ENCODE peak calls at places on chromosomes 16 and 17, in nine cellular contexts. B is tibial nerve, Y is cardiac fibroblast, X is IMR-90, S is heart right ventricle, A is lung, V is AG10803, M is BJ, Z is fibroblast of lung. J is an unnamed sample.

GRCh38 chr17:76844846-76845245 is 23.4 kb upstream of the MGAT5B start:
- DNase-seq in B (no peak), Y (peak), X (no peak), S (no peak), A (no peak), V (no peak), M (no peak), Z (no peak), J (no peak)

GRCh38 chr17:6487243-6488007 is 43.2 kb downstream of the PIMREG start:
- DNase-seq in B (no peak), Y (peak), X (no peak), S (no peak), A (no peak), V (no peak), M (no peak), Z (no peak), J (no peak)

GRCh38 chr17:3590768-3591167 is 18.4 kb downstream of the TRPV1 start:
- DNase-seq in B (no peak), Y (no peak), X (no peak), S (no peak), A (no peak), V (no peak), M (no peak), Z (no peak), J (no peak)

GRCh38 chr16:65967376-65967775 is 399.1 kb upstream of the CDH5 start:
- DNase-seq in B (no peak), Y (no peak), X (peak), S (no peak), A (no peak), V (peak), M (peak), Z (peak), J (no peak)

GRCh38 chr17:82013341-82013740 is 9.3 kb downstream of the CENPX start:
- DNase-seq in B (no peak), Y (no peak), X (peak), S (peak), A (no peak), V (no peak), M (no peak), Z (no peak), J (peak)

GRCh38 chr16:86196687-86197391 is 297.9 kb downstream of the IRF8 start:
- DNase-seq in B (no peak), Y (no peak), X (no peak), S (no peak), A (no peak), V (no peak), M (no peak), Z (no peak), J (no peak)

GRCh38 chr17:10683853-10684252 is 13.5 kb downstream of the SCO1 start:
- DNase-seq in B (no peak), Y (peak), X (peak), S (no peak), A (no peak), V (peak), M (no peak), Z (peak), J (peak)

GRCh38 chr16:67199011-67199807 is at the start of gene ELMO3:
- DNase-seq in B (no peak), Y (no peak), X (no peak), S (no peak), A (peak), V (no peak), M (no peak), Z (no peak), J (peak)

GRCh38 chr16:8572919-8573724 is 17.2 kb downstream of the TMEM114 start:
- DNase-seq in B (no peak), Y (peak), X (peak), S (no peak), A (no peak), V (peak), M (no peak), Z (peak), J (peak)

GRCh38 chr16:66081967-66082366 is 284.5 kb upstream of the CDH5 start:
- DNase-seq in B (no peak), Y (peak), X (peak), S (no peak), A (no peak), V (peak), M (peak), Z (peak), J (peak)

GRCh38 chr16:58057784-58058183 is 32.2 kb downstream of the MMP15 start:
- DNase-seq in B (no peak), Y (no peak), X (no peak), S (no peak), A (no peak), V (no peak), M (no peak), Z (no peak), J (no peak)

GRCh38 chr16:86910146-86910805 is 331.9 kb downstream of the FOXL1 start:
- DNase-seq in B (no peak), Y (no peak), X (no peak), S (no peak), A (no peak), V (no peak), M (no peak), Z (no peak), J (no peak)

GRCh38 chr16:85591381-85591780 is 21.7 kb upstream of the GSE1 start:
- DNase-seq in B (no peak), Y (no peak), X (no peak), S (no peak), A (no peak), V (no peak), M (no peak), Z (no peak), J (no peak)

GRCh38 chr17:3693829-3694231 is 2.1 kb downstream of the P2RX5 start:
- DNase-seq in B (no peak), Y (no peak), X (no peak), S (no peak), A (no peak), V (no peak), M (no peak), Z (no peak), J (no peak)

GRCh38 chr17:79191270-79191934 is 116.8 kb downstream of the ENGASE start:
- DNase-seq in B (no peak), Y (no peak), X (no peak), S (no peak), A (no peak), V (no peak), M (no peak), Z (no peak), J (no peak)

GRCh38 chr16:78599271-78599670 is 499.8 kb downstream of the WWOX start:
- DNase-seq in B (no peak), Y (no peak), X (no peak), S (no peak), A (no peak), V (no peak), M (no peak), Z (no peak), J (no peak)

GRCh38 chr17:78173025-78173715 is 4.8 kb downstream of the SYNGR2 start:
- DNase-seq in B (no peak), Y (no peak), X (no peak), S (peak), A (no peak), V (no peak), M (no peak), Z (no peak), J (no peak)

GRCh38 chr16:74325331-74325730 is 28.7 kb downstream of the PSMD7 start:
- DNase-seq in B (no peak), Y (no peak), X (no peak), S (no peak), A (no peak), V (no peak), M (no peak), Z (no peak), J (no peak)

GRCh38 chr17:29194669-29195068 is 14.5 kb upstream of the MYO18A start:
- DNase-seq in B (no peak), Y (no peak), X (no peak), S (no peak), A (no peak), V (no peak), M (no peak), Z (no peak), J (no peak)
- TF ChIP-seq CTCF in B (no peak), Y (no peak), X (no peak), S (no peak), A (no peak), V (no peak), M (no peak), Z (no peak), J (no peak)

GRCh38 chr17:40309938-40310510 is 1.0 kb downstream of the RARA start:
- DNase-seq in B (peak), Y (no peak), X (no peak), S (no peak), A (no peak), V (no peak), M (no peak), Z (no peak), J (no peak)
- H3K4me3 ChIP-seq in B (no peak), Y (no peak), X (no peak), S (peak), A (no peak), V (peak), M (no peak), Z (no peak), J (peak)

DNA sequence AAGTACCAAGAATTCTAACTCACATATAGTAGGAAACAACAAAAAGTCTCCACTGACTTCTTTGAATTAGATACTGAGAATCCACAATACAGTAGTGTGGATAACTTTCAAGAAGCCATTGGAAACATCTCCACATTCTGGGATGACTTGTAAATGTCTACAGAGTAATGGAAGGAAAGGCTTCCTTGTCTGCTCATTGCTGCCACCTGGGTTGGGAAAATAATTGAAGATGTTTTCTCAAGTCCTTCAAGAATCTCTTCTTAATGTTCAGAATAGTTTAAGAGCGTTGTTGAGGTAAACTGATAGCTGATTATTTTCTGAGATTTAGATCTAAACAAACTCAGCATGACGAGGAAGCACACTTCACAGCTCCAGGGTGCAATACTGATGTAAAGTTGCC is 14.0 kb downstream of the CPSF4L start:
- DNase-seq in B (no peak), Y (peak), X (peak), S (no peak), A (no peak), V (peak), M (no peak), Z (no peak), J (peak)
- TF ChIP-seq CTCF in B (no peak), Y (no peak), X (peak), S (peak), A (no peak), V (peak), M (peak), Z (no peak), J (peak)

GRCh38 chr16:10579575-10579964 is 828 bp downstream of the EMP2 start:
- DNase-seq in B (no peak), Y (no peak), X (no peak), S (no peak), A (no peak), V (no peak), M (no peak), Z (no peak), J (no peak)

GRCh38 chr16:10576390-10577304 is 3.8 kb downstream of the EMP2 start:
- DNase-seq in B (no peak), Y (no peak), X (peak), S (no peak), A (no peak), V (no peak), M (no peak), Z (no peak), J (no peak)

GRCh38 chr16:10578474-10579316 is 1.7 kb downstream of the EMP2 start:
- DNase-seq in B (no peak), Y (no peak), X (no peak), S (peak), A (peak), V (no peak), M (no peak), Z (peak), J (peak)

GRCh38 chr16:10575506-10576130 is 4.8 kb downstream of the EMP2 start:
- DNase-seq in B (no peak), Y (peak), X (no peak), S (no peak), A (no peak), V (peak), M (no peak), Z (peak), J (no peak)

GRCh38 chr16:10577305-10578202 is 2.8 kb downstream of the EMP2 start:
- DNase-seq in B (no peak), Y (peak), X (no peak), S (peak), A (no peak), V (peak), M (no peak), Z (no peak), J (no peak)
- H3K4me3 ChIP-seq in B (peak), Y (no peak), X (no peak), S (peak), A (peak), V (peak), M (no peak), Z (peak), J (peak)

DNA sequence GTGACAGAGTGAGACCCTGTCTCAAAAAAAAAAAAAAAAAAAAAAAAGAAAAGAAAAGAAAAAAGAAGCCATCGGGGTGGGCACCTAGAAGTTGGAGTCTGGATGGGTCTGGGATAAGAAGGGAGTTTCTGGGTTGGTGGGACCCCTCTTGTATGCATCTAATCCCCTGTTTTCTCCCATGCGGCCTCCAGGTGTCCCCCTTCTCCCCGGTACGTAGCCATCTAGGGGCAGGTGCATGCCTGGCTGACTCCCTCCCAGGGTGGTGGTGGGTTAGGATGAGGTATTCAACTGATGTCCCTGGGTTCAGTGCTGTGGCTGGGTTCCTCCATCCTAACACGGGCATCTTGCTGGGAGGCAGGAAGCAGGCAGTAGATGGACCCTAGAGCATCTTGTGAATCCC is 13.0 kb downstream of the FMNL1 start:
- DNase-seq in B (no peak), Y (no peak), X (no peak), S (no peak), A (no peak), V (no peak), M (no peak), Z (no peak), J (no peak)
- TF ChIP-seq CTCF in B (peak), Y (peak), X (peak), S (peak), A (no peak), V (peak), M (peak), Z (no peak), J (peak)

DNA sequence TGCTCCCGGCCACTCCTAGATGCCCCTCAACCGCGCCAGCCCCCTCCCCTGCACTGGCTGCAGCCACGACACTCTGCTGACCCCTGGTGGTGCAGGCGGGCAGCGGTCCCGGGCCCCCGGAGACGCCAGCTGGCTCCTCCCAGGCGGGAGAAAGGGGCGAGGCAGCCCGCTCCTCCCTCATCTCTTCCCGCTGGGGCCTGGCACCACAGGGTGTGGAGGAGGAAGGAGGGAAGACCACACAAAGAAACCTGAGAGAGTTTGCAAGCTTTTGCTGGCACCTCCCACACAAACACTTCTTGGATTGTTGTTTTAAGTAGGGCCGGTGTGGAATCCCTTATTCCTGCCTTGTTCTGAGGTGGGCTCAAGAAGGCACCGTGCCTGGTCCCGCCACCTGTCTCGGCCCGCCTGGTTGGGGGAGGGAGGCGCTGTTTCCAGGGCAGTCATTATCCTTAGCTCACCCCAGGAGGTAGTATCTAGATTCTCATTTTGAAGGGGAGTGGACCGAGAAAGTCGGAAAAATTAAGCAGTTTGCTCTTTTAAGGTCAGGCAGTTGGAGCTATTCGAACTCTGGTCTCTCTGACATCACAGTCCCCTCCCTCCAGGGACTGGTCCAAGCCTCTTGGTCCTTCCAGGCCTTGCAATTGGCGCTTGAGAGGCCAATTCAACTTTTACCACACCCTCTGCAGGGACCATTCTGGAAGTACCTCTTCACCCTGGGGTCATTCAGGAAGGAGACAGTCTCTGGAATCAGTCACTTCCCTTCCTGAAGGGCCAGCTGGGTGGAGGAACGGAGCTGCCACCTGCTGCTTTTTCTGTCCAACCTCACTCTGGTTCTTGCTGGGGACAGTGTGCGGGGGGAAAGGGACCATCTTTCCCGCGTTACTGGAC is 951 bp upstream of the ANKRD13B start:
- DNase-seq in B (peak), Y (peak), X (peak), S (peak), A (peak), V (peak), M (no peak), Z (peak), J (peak)
- H3K4me3 ChIP-seq in B (peak), Y (no peak), X (no peak), S (peak), A (no peak), V (peak), M (no peak), Z (peak), J (peak)

J was measured in epithelial cell of esophagus.